ENCODE peak calls at places on chromosome 3, in nine cellular contexts. C is NCI-H1417; V is retina; K is GM12878; Y is nucleus accumbens; B is left lung; Q is activated CD4-positive, alpha-beta T cell treated with anti-CD3 and anti-CD28 coated beads for 24 hours; G is CD4-positive, alpha-beta T cell; T is GM10248. M is an unnamed sample.

GRCh38 chr3:111285691-111286090 is 214.1 kb downstream of the NECTIN3 start:
- DNase-seq in T (no peak), G (no peak), B (no peak), V (no peak), Q (no peak), C (peak; percentile 35), Y (no peak), K (no peak), M (no peak)

GRCh38 chr3:32837789-32838188 is 20.0 kb downstream of the TRIM71 start:
- DNase-seq in B (no peak), Y (no peak), T (no peak), G (no peak), V (no peak), Q (no peak), C (no peak), K (no peak), M (no peak)

GRCh38 chr3:194893121-194893979 is 207.7 kb downstream of the FAM43A start:
- DNase-seq in K (peak; percentile 16), B (no peak), G (no peak), V (no peak), C (no peak), Q (no peak), Y (no peak), T (no peak), M (no peak)

GRCh38 chr3:21447471-21448205 is 303.4 kb downstream of the ZNF385D start:
- DNase-seq in G (no peak), K (no peak), Y (no peak), B (no peak), C (no peak), Q (no peak), V (no peak), T (no peak), M (no peak)

GRCh38 chr3:17194116-17194515 is 309.4 kb downstream of the PLCL2 start:
- DNase-seq in Q (no peak), Y (no peak), T (no peak), K (no peak), V (peak; percentile 9), C (no peak), G (no peak), B (no peak), M (no peak)

GRCh38 chr3:133437391-133438093 is 37.7 kb downstream of the BFSP2 start:
- DNase-seq in Y (no peak), T (no peak), Q (no peak), B (no peak), V (no peak), K (no peak), C (peak; percentile 44), G (no peak), M (peak; percentile 26)

GRCh38 chr3:23691343-23691895 is 114.3 kb upstream of the UBE2E1 start:
- DNase-seq in C (no peak), Y (no peak), Q (no peak), K (no peak), B (no peak), G (no peak), T (no peak), V (no peak), M (no peak)

GRCh38 chr3:159458010-159458409 is 530.6 kb upstream of the IL12A start:
- DNase-seq in Y (no peak), B (no peak), C (peak; percentile 11), Q (no peak), T (no peak), K (no peak), V (no peak), G (no peak), M (no peak)

GRCh38 chr3:175421897-175422296 is 562.8 kb downstream of the NAALADL2 start:
- DNase-seq in G (no peak), K (no peak), Q (no peak), T (no peak), V (no peak), Y (no peak), C (no peak), B (no peak), M (no peak)

GRCh38 chr3:192259661-192260060 is 467.7 kb downstream of the FGF12 start:
- DNase-seq in B (no peak), G (no peak), Y (no peak), T (no peak), K (no peak), C (no peak), V (no peak), Q (no peak), M (no peak)

GRCh38 chr3:31772781-31773180 is 208.3 kb downstream of the OSBPL10 start:
- DNase-seq in C (no peak), G (no peak), K (no peak), Q (no peak), V (no peak), B (no peak), T (no peak), Y (no peak), M (no peak)

GRCh38 chr3:193946945-193947344 is 189.0 kb upstream of the HES1 start:
- DNase-seq in B (no peak), Q (no peak), Y (no peak), C (no peak), K (no peak), G (no peak), V (no peak), T (no peak), M (no peak)

GRCh38 chr3:69088033-69088432 is 3.3 kb downstream of the ARL6IP5 start:
- DNase-seq in C (no peak), T (no peak), V (no peak), G (no peak), K (no peak), Y (no peak), Q (no peak), B (no peak), M (no peak)

GRCh38 chr3:195154111-195154791 is 116.7 kb downstream of the XXYLT1 start:
- DNase-seq in T (no peak), Y (no peak), Q (no peak), G (no peak), B (no peak), C (no peak), V (peak; percentile 38), K (no peak), M (no peak)

GRCh38 chr3:169764164-169764452 is 752 bp downstream of the TERC start:
- DNase-seq in Q (peak; percentile 46), V (no peak), B (no peak), C (no peak), Y (no peak), T (peak; percentile 68), K (peak; percentile 41), G (no peak), M (peak; percentile 57)

GRCh38 chr3:183400352-183400751 is 28.1 kb downstream of the MCF2L2 start:
- DNase-seq in G (no peak), V (peak; percentile 34), Q (no peak), T (no peak), B (no peak), Y (no peak), C (no peak), K (no peak), M (no peak)

GRCh38 chr3:36192901-36193300 is 187.4 kb upstream of the STAC start:
- DNase-seq in G (no peak), C (peak; percentile 11), K (no peak), Y (no peak), T (no peak), V (no peak), Q (no peak), B (no peak), M (no peak)